ENCODE peak calls at places on chromosomes 1 and 21, in six cellular contexts. D, J, B, S, G and I are unnamed samples.

GRCh38 chr1:226125831-226126230 is 60.7 kb downstream of the ACBD3 start:
- DNase-seq in D (peak), J (no peak), B (no peak), S (no peak), G (peak), I (no peak)

GRCh38 chr1:64000021-64000420 is 203.4 kb upstream of the UBE2U start:
- DNase-seq in D (no peak), J (no peak), B (no peak), S (no peak), G (no peak), I (no peak)

GRCh38 chr1:25573591-25573930 is 30.2 kb downstream of the LDLRAP1 start:
- DNase-seq in D (peak), J (no peak), B (no peak), S (peak), G (no peak), I (no peak)

GRCh38 chr1:111214884-111215283 is 12.6 kb upstream of the CHI3L2 start:
- DNase-seq in D (no peak), J (no peak), B (no peak), S (no peak), G (no peak), I (no peak)

GRCh38 chr1:37031871-37032270 is 2.4 kb downstream of the GRIK3 start:
- DNase-seq in D (no peak), J (no peak), B (no peak), S (no peak), G (no peak), I (no peak)

GRCh38 chr21:45228171-45228641 is 59.5 kb downstream of the POFUT2 start:
- DNase-seq in D (no peak), J (peak), B (no peak), S (no peak), G (no peak), I (no peak)

GRCh38 chr1:172004671-172005070 is 163.4 kb downstream of the DNM3 start:
- DNase-seq in D (no peak), J (no peak), B (no peak), S (no peak), G (no peak), I (no peak)

GRCh38 chr1:38512789-38513188 is 346.8 kb downstream of the RRAGC start:
- DNase-seq in D (no peak), J (no peak), B (no peak), S (no peak), G (no peak), I (peak)

GRCh38 chr1:200624679-200625335 is 4.3 kb upstream of the KIF14 start:
- DNase-seq in D (no peak), J (no peak), B (no peak), S (no peak), G (no peak), I (no peak)

GRCh38 chr1:216793303-216793702 is 70.1 kb upstream of the ESRRG start:
- DNase-seq in D (no peak), J (no peak), B (no peak), S (no peak), G (no peak), I (no peak)

GRCh38 chr1:119467219-119467618 is 39.8 kb upstream of the HSD3B1 start:
- DNase-seq in D (no peak), J (no peak), B (no peak), S (no peak), G (no peak), I (no peak)

GRCh38 chr1:240021709-240022108 is 70.0 kb upstream of the FMN2 start:
- DNase-seq in D (no peak), J (no peak), B (no peak), S (no peak), G (no peak), I (no peak)

GRCh38 chr1:114986286-114986685 is 43.3 kb upstream of the TSHB start:
- DNase-seq in D (no peak), J (no peak), B (no peak), S (no peak), G (no peak), I (no peak)

GRCh38 chr1:36465731-36466369 is 1.7 kb upstream of the MRPS15 start:
- DNase-seq in D (no peak), J (no peak), B (no peak), S (no peak), G (no peak), I (no peak)

GRCh38 chr1:89629146-89629545 is 3.8 kb upstream of the LRRC8C start:
- DNase-seq in D (no peak), J (no peak), B (no peak), S (no peak), G (no peak), I (no peak)

DNA sequence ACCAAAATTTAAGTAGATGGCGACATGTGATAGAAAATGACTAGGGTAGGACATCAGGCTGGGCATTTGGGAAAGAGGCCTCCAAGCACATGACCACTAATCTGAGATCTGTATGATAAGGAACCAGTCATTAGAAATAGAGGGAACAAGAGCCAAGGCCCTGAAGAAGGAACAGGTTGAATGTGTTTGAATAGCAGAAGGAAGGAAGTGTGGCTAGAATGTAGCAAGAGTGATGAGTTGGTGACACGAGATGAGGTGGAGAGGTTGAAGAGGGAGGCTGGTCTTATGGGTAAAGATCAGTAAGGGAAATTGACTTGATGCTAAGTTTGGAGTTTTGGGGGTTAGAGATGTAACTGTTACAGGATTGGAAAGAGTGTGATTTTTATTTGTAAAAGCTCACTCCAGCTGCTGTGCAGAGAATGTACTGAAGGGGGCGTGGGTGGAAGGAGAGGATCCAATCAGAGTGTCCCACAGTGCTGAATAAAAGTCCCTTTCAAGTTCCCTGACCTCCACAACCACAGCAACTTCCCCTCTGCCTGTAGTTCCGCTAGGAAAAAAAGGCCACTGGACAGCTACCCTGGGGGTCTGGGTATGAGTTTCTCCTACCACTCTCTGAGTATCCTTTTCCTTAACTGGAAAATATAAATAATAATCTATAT is 295.0 kb downstream of the OMA1 start:
- DNase-seq in D (no peak), J (no peak), B (no peak), S (no peak), G (no peak), I (no peak)
- TF ChIP-seq CTCF in D (no peak), J (no peak), B (no peak), S (no peak), G (no peak), I (no peak)

DNA sequence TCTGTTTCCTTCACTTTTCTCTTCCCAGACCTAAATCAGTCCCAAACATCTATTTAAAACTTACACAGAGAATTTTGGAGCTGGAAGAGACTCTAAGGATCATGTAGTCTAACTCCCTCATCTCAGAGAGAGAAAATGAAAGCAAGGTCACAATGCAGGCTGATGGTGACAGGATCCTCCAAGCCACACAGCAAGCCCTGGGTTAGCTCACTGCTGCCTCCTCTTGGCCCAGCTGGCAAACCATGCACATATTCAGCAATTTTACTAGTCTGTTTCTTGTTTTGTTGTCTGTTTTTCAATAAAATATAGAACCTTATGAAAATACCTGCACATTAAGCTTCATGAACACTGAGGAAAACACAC is 27.7 kb upstream of the LY9 start:
- DNase-seq in D (no peak), J (peak), B (peak), S (peak), G (no peak), I (no peak)
- TF ChIP-seq CTCF in D (no peak), J (peak), B (peak), S (peak), G (no peak), I (peak)

GRCh38 chr1:222171005-222171404 is 376.9 kb downstream of the HHIPL2 start:
- DNase-seq in D (no peak), J (no peak), B (no peak), S (no peak), G (no peak), I (no peak)
- TF ChIP-seq CTCF in D (no peak), J (no peak), B (no peak), S (peak), G (no peak), I (no peak)

GRCh38 chr1:6634278-6635052 is 9.8 kb downstream of the THAP3 start:
- DNase-seq in D (no peak), J (peak), B (peak), S (peak), G (no peak), I (no peak)

GRCh38 chr1:6635161-6635909 is 10.7 kb downstream of the THAP3 start:
- DNase-seq in D (no peak), J (no peak), B (peak), S (no peak), G (no peak), I (no peak)

GRCh38 chr1:6638226-6638625 is 13.6 kb downstream of the THAP3 start:
- DNase-seq in D (peak), J (no peak), B (peak), S (peak), G (peak), I (peak)

GRCh38 chr1:6637770-6638169 is 13.1 kb downstream of the THAP3 start:
- DNase-seq in D (no peak), J (no peak), B (no peak), S (no peak), G (no peak), I (no peak)

GRCh38 chr1:6635910-6636760 is 11.5 kb downstream of the THAP3 start:
- DNase-seq in D (no peak), J (no peak), B (no peak), S (no peak), G (no peak), I (no peak)
- TF ChIP-seq CTCF in D (no peak), J (no peak), B (no peak), S (no peak), G (no peak), I (no peak)

GRCh38 chr1:17629460-17629859 is 90.0 kb downstream of the ARHGEF10L start:
- DNase-seq in D (no peak), J (no peak), B (no peak), S (no peak), G (no peak), I (no peak)
- TF ChIP-seq CTCF in D (no peak), J (no peak), B (no peak), S (no peak), G (peak), I (no peak)

GRCh38 chr1:217889401-217889800 is 258.3 kb downstream of the SPATA17 start:
- DNase-seq in D (no peak), J (no peak), B (peak), S (no peak), G (no peak), I (no peak)
- TF ChIP-seq CTCF in D (no peak), J (no peak), B (no peak), S (no peak), G (no peak), I (no peak)

GRCh38 chr1:165445388-165445787 is 462 bp upstream of the RXRG start:
- DNase-seq in D (no peak), J (no peak), B (no peak), S (no peak), G (no peak), I (no peak)

GRCh38 chr1:165451696-165452095 is 6.8 kb upstream of the RXRG start:
- DNase-seq in D (no peak), J (no peak), B (no peak), S (no peak), G (no peak), I (no peak)

GRCh38 chr1:165452336-165453130 is 7.6 kb upstream of the RXRG start:
- DNase-seq in D (no peak), J (no peak), B (no peak), S (no peak), G (no peak), I (no peak)

GRCh38 chr1:165444897-165445370 is at the start of gene RXRG:
- DNase-seq in D (no peak), J (no peak), B (peak), S (no peak), G (no peak), I (no peak)

DNA sequence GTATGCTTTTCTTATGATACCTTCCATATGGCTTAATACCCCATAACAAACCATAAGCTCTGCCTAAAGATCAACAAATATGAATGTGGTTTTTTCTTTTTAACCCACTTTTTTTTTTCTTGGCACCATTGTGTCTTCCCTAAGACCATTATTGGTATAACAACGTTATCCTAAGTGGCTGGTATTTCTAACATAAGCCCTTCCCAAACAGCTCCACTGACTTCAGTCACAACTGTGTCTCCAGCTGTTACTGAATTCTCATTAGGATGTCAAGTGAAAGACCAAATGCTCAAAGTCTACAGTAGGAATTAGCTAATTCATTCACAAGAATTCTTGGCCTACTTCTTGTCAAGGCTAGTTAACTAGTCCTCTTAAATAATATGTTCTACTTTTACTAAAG is 4.2 kb upstream of the RXRG start:
- DNase-seq in D (no peak), J (no peak), B (no peak), S (no peak), G (no peak), I (no peak)
- TF ChIP-seq CTCF in D (no peak), J (no peak), B (no peak), S (no peak), G (no peak), I (no peak)

GRCh38 chr1:51341876-51342496 is 11.6 kb upstream of the TTC39A start:
- DNase-seq in D (no peak), J (no peak), B (no peak), S (no peak), G (no peak), I (no peak)
- TF ChIP-seq CTCF in D (no peak), J (no peak), B (no peak), S (no peak), G (no peak), I (no peak)

GRCh38 chr21:43619856-43620255 is 39.4 kb downstream of the HSF2BP start:
- DNase-seq in D (no peak), J (no peak), B (no peak), S (no peak), G (no peak), I (no peak)
- TF ChIP-seq CTCF in D (no peak), J (no peak), B (no peak), S (no peak), G (no peak), I (no peak)

GRCh38 chr1:245717611-245718010 is 562.8 kb downstream of the KIF26B start:
- DNase-seq in D (no peak), J (no peak), B (no peak), S (no peak), G (no peak), I (no peak)
- TF ChIP-seq CTCF in D (no peak), J (no peak), B (no peak), S (no peak), G (no peak), I (no peak)